ENCODE peak calls at places on chromosome 1, in five cellular contexts. W is esophagus squamous epithelium, Z is fibroblast of lung, G is heart left ventricle, C is cardiac muscle cell. J is an unnamed sample. For H3K27me3, the result is how much of the 10 kb centered on the place peaks cover.

GRCh38 chr1:37391181-37391949 is 83.0 kb upstream of the ZC3H12A start:
- DNase-seq in W (no peak), Z (no peak), G (no peak), C (no peak), J (no peak)

GRCh38 chr1:20440785-20441200 is 45.2 kb downstream of the CAMK2N1 start:
- DNase-seq in W (no peak), Z (peak), G (peak), C (peak), J (no peak)

GRCh38 chr1:118266436-118266835 is 81.4 kb upstream of the SPAG17 start:
- DNase-seq in W (no peak), Z (no peak), G (no peak), C (no peak), J (peak)

GRCh38 chr1:7755448-7755847 is 15.6 kb upstream of the VAMP3 start:
- DNase-seq in W (no peak), Z (peak), G (no peak), C (peak), J (no peak)

GRCh38 chr1:221576268-221576667 is 165.6 kb downstream of the DUSP10 start:
- DNase-seq in W (no peak), Z (peak), G (no peak), C (no peak), J (peak)

GRCh38 chr1:67746299-67746698 is 61.3 kb downstream of the GADD45A start:
- DNase-seq in W (no peak), Z (peak), G (no peak), C (no peak), J (no peak)

GRCh38 chr1:204320413-204320812 is 39.3 kb downstream of the PLEKHA6 start:
- DNase-seq in W (no peak), Z (peak), G (no peak), C (no peak), J (no peak)

GRCh38 chr1:91804546-91805023 is 81.4 kb downstream of the TGFBR3 start:
- DNase-seq in W (no peak), Z (peak), G (no peak), C (no peak), J (peak)

GRCh38 chr1:26787706-26788514 is at the start of gene PIGV:
- DNase-seq in W (peak), Z (peak), G (peak), C (peak), J (no peak)

DNA sequence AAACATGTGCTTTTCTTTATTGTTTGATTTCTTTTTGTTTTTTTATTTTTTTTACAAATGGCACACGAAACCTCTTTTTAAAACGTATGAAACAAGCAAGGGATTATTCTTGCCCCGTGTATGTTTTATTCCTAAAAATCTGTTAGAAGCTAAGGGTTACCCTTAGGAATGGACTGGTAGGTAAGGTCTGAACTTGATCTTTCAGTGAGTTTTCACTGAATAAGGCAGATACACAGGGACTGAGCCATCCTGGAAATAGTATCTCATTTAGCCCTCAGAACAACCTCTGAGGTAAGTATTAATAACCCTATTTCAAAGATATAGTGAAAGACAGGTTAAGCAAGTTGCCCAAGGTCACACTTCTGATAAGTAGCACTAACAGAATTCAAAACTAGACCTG is 6.0 kb downstream of the CD53 start:
- DNase-seq in W (no peak), Z (no peak), G (no peak), C (no peak), J (no peak)
- H3K4me3 ChIP-seq in W (no peak), Z (no peak), G (no peak), C (no peak), J (no peak)

DNA sequence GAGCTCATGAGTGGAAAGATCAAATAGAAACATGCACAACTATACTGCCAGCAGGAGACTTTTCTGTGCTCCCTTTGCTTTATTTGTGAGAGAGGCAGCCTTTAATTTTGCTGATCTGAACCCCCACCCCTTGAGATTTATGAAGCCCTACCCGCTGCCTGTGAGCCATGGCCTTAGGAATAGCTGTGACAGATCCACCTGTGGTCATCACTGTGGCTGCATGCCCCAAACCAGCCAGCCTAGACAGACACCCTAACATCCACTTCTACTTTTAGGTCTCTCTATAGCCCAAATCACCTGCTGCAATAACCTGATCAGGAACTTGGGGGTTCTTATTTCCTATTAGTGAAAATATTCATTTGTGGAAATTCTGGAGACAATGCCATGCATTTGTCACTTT is 196.2 kb downstream of the C1orf94 start:
- DNase-seq in W (no peak), Z (no peak), G (no peak), C (no peak), J (no peak)
- TF ChIP-seq CTCF in W (no peak), Z (no peak), G (no peak), C (no peak), J (no peak)

GRCh38 chr1:49026230-49026811 is 249.6 kb upstream of the BEND5 start:
- DNase-seq in W (no peak), Z (no peak), G (no peak), C (no peak), J (no peak)
- H3K27me3 ChIP-seq in W (under half), Z (under half), G (under half), C (under half), J (under half)

GRCh38 chr1:29651684-29652665 is 415.7 kb downstream of the PTPRU start:
- DNase-seq in W (no peak), Z (no peak), G (no peak), C (no peak), J (no peak)

GRCh38 chr1:29655145-29655544 is 418.8 kb downstream of the PTPRU start:
- DNase-seq in W (no peak), Z (no peak), G (no peak), C (no peak), J (no peak)

GRCh38 chr1:29650476-29650875 is 414.2 kb downstream of the PTPRU start:
- DNase-seq in W (no peak), Z (no peak), G (no peak), C (no peak), J (no peak)

GRCh38 chr1:29653886-29654450 is 417.6 kb downstream of the PTPRU start:
- DNase-seq in W (no peak), Z (no peak), G (no peak), C (no peak), J (no peak)

DNA sequence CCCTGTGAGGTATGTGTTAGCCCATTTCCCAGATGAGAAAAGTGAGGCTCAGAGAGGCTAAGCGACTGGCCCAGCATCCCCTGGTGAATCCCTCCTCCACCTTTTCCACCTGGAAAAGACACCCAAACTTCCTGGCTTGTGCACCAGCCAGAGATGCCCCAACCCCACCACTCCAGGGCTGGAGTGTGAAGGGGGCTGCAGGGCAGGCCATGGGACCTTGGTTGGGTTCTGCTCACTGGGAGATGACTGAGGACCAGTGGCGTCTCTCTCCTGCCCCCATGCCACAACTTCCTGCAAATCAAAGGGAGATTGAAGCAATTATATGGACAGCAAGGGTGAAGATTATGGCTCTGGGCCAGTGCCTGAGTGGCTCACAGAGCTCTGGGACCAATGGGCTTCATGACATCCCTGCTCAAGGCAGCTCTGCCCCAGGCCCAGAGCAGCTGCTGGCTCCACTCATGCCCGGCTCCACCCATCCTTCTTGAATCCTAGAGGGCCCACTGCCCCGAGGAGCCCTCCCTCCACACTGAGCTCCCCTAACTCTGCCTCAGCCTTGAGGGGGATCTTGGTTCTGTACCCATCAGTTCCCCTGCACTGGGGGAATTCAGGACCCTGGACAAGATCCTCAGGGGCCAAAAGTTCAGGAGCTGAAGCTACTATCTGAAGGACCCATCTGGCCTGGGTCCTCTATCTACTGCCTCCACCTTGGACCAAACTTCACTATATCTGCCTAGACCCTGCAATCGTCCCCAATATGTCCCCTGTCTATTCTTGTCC is 416.9 kb downstream of the PTPRU start:
- DNase-seq in W (no peak), Z (no peak), G (no peak), C (peak), J (no peak)
- H3K4me3 ChIP-seq in W (no peak), Z (no peak), G (no peak), C (no peak), J (no peak)

GRCh38 chr1:63935148-63935547 is 161.3 kb downstream of the ROR1 start:
- DNase-seq in W (no peak), Z (no peak), G (peak), C (no peak), J (no peak)
- TF ChIP-seq CTCF in W (peak), Z (peak), G (peak), C (peak), J (peak)

GRCh38 chr1:205791568-205792180 is 16.4 kb upstream of the RAB29 start:
- DNase-seq in W (no peak), Z (peak), G (peak), C (peak), J (no peak)

GRCh38 chr1:205792946-205793673 is 17.8 kb upstream of the RAB29 start:
- DNase-seq in W (no peak), Z (no peak), G (no peak), C (no peak), J (no peak)

GRCh38 chr1:205793959-205794730 is 18.9 kb downstream of the SLC41A1 start:
- DNase-seq in W (no peak), Z (no peak), G (no peak), C (no peak), J (no peak)

GRCh38 chr1:205797122-205797521 is 15.9 kb downstream of the SLC41A1 start:
- DNase-seq in W (no peak), Z (no peak), G (no peak), C (no peak), J (no peak)

GRCh38 chr1:205792481-205792881 is 17.2 kb upstream of the RAB29 start:
- DNase-seq in W (no peak), Z (no peak), G (no peak), C (no peak), J (no peak)
- H3K27me3 ChIP-seq in W (under half), Z (under half), G (under half), C (under half), J (under half)

DNA sequence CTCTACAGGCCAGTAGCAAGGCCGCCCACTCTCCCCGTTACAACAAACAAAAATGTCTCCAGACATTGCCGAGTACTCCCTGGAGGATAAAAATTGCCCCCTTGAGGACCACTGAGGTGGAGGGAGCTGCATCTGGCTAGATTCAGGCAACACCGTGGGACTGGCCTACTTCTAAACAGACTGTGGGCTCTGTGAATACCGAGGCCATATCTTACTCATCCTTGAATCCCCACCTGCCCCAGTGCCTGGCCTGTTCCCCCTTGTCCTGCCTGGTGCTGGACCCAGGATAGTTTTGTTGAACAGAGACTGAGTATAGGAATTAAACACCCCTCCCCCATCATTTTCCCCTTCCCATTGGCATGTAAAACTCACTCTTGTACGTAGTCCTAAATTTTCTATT is 110.8 kb downstream of the ACTL8 start:
- DNase-seq in W (no peak), Z (peak), G (no peak), C (no peak), J (no peak)
- H3K4me3 ChIP-seq in W (no peak), Z (no peak), G (no peak), C (no peak), J (no peak)

GRCh38 chr1:243713470-243714186 is 136.4 kb downstream of the AKT3 start:
- DNase-seq in W (no peak), Z (peak), G (peak), C (peak), J (no peak)

GRCh38 chr1:243715285-243715684 is 134.8 kb downstream of the AKT3 start:
- DNase-seq in W (no peak), Z (no peak), G (no peak), C (no peak), J (no peak)

GRCh38 chr1:243710467-243710866 is 139.6 kb downstream of the AKT3 start:
- DNase-seq in W (no peak), Z (no peak), G (no peak), C (no peak), J (no peak)

GRCh38 chr1:243712242-243712641 is 137.8 kb downstream of the AKT3 start:
- DNase-seq in W (no peak), Z (no peak), G (no peak), C (no peak), J (no peak)

GRCh38 chr1:243712890-243713425 is 137.1 kb downstream of the AKT3 start:
- DNase-seq in W (no peak), Z (peak), G (no peak), C (no peak), J (no peak)
- TF ChIP-seq CTCF in W (no peak), Z (peak), G (peak), C (peak), J (peak)

J was measured in kidney epithelial cell.